ENCODE peak calls at places on chromosomes 16 and 17, in four cellular contexts. E is breast epithelium, V is kidney epithelial cell, P is fibroblast of lung. T is an unnamed sample.

GRCh38 chr16:21713549-21714368 is 50.0 kb downstream of the OTOA start:
- DNase-seq in E (no peak), V (no peak), P (no peak), T (no peak)

GRCh38 chr17:933168-934083 is 46.1 kb downstream of the NXN start:
- DNase-seq in E (peak), V (peak), P (peak), T (peak)

GRCh38 chr16:78720416-78720815 is 621.0 kb downstream of the WWOX start:
- DNase-seq in E (no peak), V (no peak), P (no peak), T (no peak)

GRCh38 chr17:151886-152859 is 14.8 kb downstream of the SCGB1C2 start:
- DNase-seq in E (no peak), V (no peak), P (peak), T (no peak)

GRCh38 chr16:74740795-74741304 is 33.8 kb downstream of the FA2H start:
- DNase-seq in E (peak), V (no peak), P (peak), T (no peak)

GRCh38 chr16:69017036-69017783 is 88.2 kb upstream of the HAS3 start:
- DNase-seq in E (no peak), V (peak), P (peak), T (no peak)

GRCh38 chr16:24013733-24014645 is 178.2 kb downstream of the PRKCB start:
- DNase-seq in E (no peak), V (no peak), P (no peak), T (no peak)

GRCh38 chr17:31558748-31559646 is 167.5 kb downstream of the RAB11FIP4 start:
- DNase-seq in E (peak), V (no peak), P (peak), T (no peak)

GRCh38 chr17:2796164-2797140 is at the start of gene RAP1GAP2:
- DNase-seq in E (peak), V (no peak), P (no peak), T (no peak)

GRCh38 chr17:43946766-43947165 is 4.5 kb upstream of the PPY start:
- DNase-seq in E (no peak), V (no peak), P (no peak), T (no peak)

GRCh38 chr17:7667616-7668406 is 17.1 kb downstream of the ATP1B2 start:
- DNase-seq in E (no peak), V (no peak), P (no peak), T (no peak)

GRCh38 chr17:58184308-58184985 is 8.1 kb upstream of the EPX start:
- DNase-seq in E (no peak), V (peak), P (peak), T (no peak)

GRCh38 chr16:23729503-23730424 is 16.7 kb upstream of the ERN2 start:
- DNase-seq in E (no peak), V (no peak), P (peak), T (no peak)

GRCh38 chr17:58534901-58535421 is 20.5 kb upstream of the MTMR4 start:
- DNase-seq in E (no peak), V (no peak), P (peak), T (no peak)

GRCh38 chr17:64157669-64158180 is 27.8 kb upstream of the ERN1 start:
- DNase-seq in E (no peak), V (no peak), P (no peak), T (no peak)

GRCh38 chr17:7916799-7917198 is 710 bp upstream of the RNF227 start:
- DNase-seq in E (peak), V (no peak), P (peak), T (no peak)

GRCh38 chr17:62110923-62111484 is 45.9 kb upstream of the MED13 start:
- DNase-seq in E (no peak), V (no peak), P (no peak), T (no peak)

GRCh38 chr16:51535591-51535990 is 384.5 kb upstream of the SALL1 start:
- DNase-seq in E (no peak), V (no peak), P (no peak), T (no peak)

GRCh38 chr17:46878055-46878454 is 26.7 kb downstream of the WNT9B start:
- DNase-seq in E (no peak), V (no peak), P (no peak), T (no peak)

GRCh38 chr17:37502009-37502936 is 12.6 kb downstream of the DUSP14 start:
- DNase-seq in E (no peak), V (no peak), P (no peak), T (no peak)

GRCh38 chr17:80747469-80747868 is 202.8 kb downstream of the RPTOR start:
- DNase-seq in E (no peak), V (no peak), P (no peak), T (no peak)

GRCh38 chr17:48439875-48440505 is 10.0 kb upstream of the SKAP1 start:
- DNase-seq in E (no peak), V (no peak), P (no peak), T (peak)

GRCh38 chr16:69909760-69910159 is 41.4 kb upstream of the CLEC18A start:
- DNase-seq in E (no peak), V (no peak), P (no peak), T (no peak)

GRCh38 chr17:74759243-74759801 is 10.9 kb downstream of the NHERF1 start:
- DNase-seq in E (no peak), V (no peak), P (no peak), T (no peak)

GRCh38 chr16:9798952-9799590 is 383.2 kb downstream of the GRIN2A start:
- DNase-seq in E (no peak), V (no peak), P (no peak), T (no peak)

GRCh38 chr16:29312835-29313558 is 93.5 kb downstream of the NPIPB11 start:
- DNase-seq in E (no peak), V (no peak), P (no peak), T (no peak)

GRCh38 chr16:87543436-87544191 is 50.8 kb upstream of the ZCCHC14 start:
- DNase-seq in E (no peak), V (no peak), P (no peak), T (no peak)

GRCh38 chr16:3578121-3578520 is 918 bp upstream of the NLRC3 start:
- DNase-seq in E (no peak), V (no peak), P (no peak), T (no peak)

GRCh38 chr16:57637424-57637823 is 9.0 kb downstream of the ADGRG1 start:
- DNase-seq in E (peak), V (no peak), P (no peak), T (no peak)

DNA sequence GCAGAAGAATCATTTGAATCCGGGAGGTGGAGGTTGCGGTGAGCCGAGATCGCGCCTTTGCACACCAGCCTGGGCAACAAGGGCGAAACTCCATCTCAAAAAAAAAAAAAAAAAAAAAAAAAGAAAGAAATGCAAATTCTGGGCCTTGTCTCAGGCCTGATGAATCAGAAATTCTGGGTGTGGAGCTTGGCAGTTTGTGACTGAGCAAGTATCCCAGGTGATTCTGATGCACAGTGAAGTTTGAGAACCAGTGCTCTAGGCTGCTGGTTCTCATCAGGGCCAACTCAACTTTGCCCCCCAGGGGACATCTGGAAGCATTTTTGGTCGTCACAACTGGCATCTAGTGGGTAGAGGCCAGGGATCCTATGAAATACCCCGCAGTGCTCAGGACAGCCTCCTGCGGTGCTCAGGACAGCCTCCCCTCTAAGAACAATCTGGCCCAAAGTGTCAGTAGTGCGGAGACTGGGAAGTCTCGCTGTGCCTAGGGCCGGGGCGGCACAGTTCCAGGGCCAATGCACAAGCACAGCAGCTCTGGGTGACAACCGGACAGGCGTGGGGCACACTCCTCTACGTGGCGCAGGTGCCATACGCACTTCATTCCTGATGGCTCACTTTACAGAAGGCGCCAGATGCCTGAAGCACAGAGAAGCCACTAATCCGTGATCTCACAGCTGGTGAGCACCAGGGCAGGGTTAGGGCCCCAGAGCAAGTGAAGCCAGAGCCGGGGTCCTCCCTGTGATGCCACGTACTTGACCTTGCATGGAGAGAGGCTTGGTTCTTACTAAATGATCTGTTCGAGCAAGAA is 55.8 kb downstream of the SDK2 start:
- DNase-seq in E (no peak), V (no peak), P (no peak), T (no peak)
- H3K4me3 ChIP-seq in E (no peak), V (no peak), P (no peak), T (no peak)

GRCh38 chr17:82389379-82389778 is 17.8 kb downstream of the UTS2R start:
- DNase-seq in E (no peak), V (no peak), P (no peak), T (no peak)

GRCh38 chr17:82388922-82389283 is 17.3 kb downstream of the UTS2R start:
- DNase-seq in E (no peak), V (no peak), P (no peak), T (no peak)

GRCh38 chr17:82386881-82387498 is 15.4 kb downstream of the UTS2R start:
- DNase-seq in E (no peak), V (no peak), P (no peak), T (no peak)

GRCh38 chr17:82387577-82388106 is 16.1 kb downstream of the UTS2R start:
- DNase-seq in E (no peak), V (no peak), P (no peak), T (no peak)

GRCh38 chr17:82388223-82388921 is 16.8 kb downstream of the UTS2R start:
- DNase-seq in E (no peak), V (no peak), P (no peak), T (no peak)
- TF ChIP-seq CTCF in E (no peak), V (no peak), P (no peak), T (no peak)

DNA sequence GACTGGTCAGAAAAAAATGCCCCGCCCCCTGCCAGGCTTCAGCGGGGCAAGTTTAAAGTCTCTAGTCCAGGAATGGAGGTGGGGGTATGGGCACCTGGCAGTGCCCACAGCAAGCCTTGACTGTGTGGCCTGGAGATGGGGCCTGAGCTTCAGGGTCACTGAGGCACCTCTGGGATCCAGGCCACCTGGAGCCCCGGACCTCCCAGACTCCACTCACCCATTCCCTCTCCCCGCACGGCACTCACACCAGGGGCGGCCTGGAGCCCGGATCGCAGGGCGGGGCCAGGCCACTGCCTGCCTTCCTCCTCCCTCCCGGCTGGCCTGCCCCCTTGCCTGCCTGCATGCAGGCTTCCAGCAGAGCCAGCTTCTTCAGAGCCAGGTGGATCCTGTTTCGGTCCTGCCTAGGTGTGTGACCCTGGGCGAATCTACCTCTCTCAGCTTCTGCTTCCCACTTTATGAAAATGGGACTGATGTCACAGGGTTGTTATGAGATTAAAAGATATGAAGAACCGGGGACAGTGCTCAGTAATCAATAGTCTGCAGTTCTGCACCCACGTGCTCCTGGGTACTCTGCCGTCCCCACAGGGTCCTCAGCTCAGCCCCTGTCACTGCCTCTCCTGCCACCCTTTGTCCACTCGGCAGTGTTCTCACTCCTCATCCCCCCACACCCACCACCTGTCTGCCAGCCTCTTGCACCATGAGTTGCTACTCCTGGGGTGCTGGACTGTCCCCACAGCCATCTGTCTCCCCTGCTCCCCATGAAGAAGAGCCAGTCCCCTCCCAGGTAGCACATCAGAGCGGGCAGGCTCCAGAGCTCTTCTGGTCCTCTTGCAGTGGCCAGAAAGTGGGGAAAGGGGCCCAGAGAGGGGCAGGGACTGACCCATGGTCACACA is 1.2 kb upstream of the TCAP start:
- DNase-seq in E (no peak), V (no peak), P (no peak), T (no peak)
- H3K4me3 ChIP-seq in E (no peak), V (no peak), P (no peak), T (no peak)

GRCh38 chr16:85717393-85718152 is 28.8 kb upstream of the GINS2 start:
- DNase-seq in E (peak), V (peak), P (peak), T (no peak)
- TF ChIP-seq CTCF in E (peak), V (peak), P (peak), T (peak)

GRCh38 chr17:9937164-9937835 is 32.2 kb upstream of the RCVRN start:
- DNase-seq in E (no peak), V (no peak), P (peak), T (no peak)

GRCh38 chr17:9936075-9936474 is 31.0 kb upstream of the RCVRN start:
- DNase-seq in E (no peak), V (no peak), P (no peak), T (no peak)

GRCh38 chr17:9932481-9932880 is 27.4 kb upstream of the RCVRN start:
- DNase-seq in E (no peak), V (no peak), P (peak), T (no peak)

GRCh38 chr17:9935408-9935807 is 30.3 kb upstream of the RCVRN start:
- DNase-seq in E (peak), V (no peak), P (no peak), T (no peak)

DNA sequence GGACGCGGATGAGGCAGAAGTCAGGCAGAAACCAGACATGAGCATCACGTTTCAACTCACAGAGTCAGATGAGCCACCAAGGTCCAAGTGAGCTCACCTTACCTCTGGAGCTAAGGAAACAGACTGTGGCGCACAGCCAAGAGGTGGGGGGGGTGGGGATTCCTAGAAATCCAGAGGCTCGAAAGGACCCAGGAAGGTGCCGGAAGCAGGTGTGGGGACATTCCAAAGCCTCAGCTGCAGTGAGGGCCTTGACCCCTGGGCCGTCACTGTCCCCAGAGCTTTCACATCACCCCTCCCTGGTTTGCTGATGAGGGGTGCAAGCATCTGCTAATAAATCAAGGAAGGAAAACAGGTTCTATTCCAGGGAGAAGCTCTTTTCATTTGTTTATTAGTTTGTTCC is 29.3 kb upstream of the RCVRN start:
- DNase-seq in E (no peak), V (no peak), P (no peak), T (no peak)
- H3K4me3 ChIP-seq in E (no peak), V (no peak), P (no peak), T (no peak)

GRCh38 chr16:1150511-1150982 is 2.4 kb upstream of the CACNA1H start:
- DNase-seq in E (no peak), V (no peak), P (peak), T (no peak)
- TF ChIP-seq CTCF in E (no peak), V (no peak), P (no peak), T (no peak)

GRCh38 chr17:79495665-79496064 is 115.2 kb downstream of the RBFOX3 start:
- DNase-seq in E (no peak), V (no peak), P (no peak), T (no peak)

GRCh38 chr17:79500738-79501533 is 109.9 kb downstream of the RBFOX3 start:
- DNase-seq in E (no peak), V (no peak), P (no peak), T (no peak)

GRCh38 chr17:79496422-79497005 is 114.3 kb downstream of the RBFOX3 start:
- DNase-seq in E (no peak), V (no peak), P (no peak), T (no peak)

GRCh38 chr17:79498854-79499253 is 112.0 kb downstream of the RBFOX3 start:
- DNase-seq in E (no peak), V (no peak), P (no peak), T (no peak)

DNA sequence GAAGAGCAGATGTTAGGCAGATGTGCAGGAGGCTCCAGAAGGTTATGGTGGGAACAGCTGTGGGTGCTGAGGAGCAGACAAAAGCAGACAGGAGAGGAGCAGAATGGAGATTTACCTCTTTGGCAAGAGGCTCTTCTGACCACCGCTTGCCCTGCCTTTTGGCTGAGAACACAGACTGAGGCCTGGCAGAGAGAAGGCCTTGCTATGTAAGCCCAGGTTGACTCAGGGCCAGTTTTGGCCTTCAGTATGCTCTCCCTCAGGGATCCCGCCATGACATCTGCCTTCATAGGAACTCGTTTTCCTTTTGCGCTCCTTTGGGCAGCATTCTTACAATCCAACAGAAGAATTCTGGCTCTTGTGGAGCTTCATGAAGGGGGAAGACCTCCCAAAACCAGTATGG is 112.9 kb downstream of the RBFOX3 start:
- DNase-seq in E (no peak), V (no peak), P (no peak), T (no peak)
- H3K4me3 ChIP-seq in E (no peak), V (no peak), P (no peak), T (no peak)

DNA sequence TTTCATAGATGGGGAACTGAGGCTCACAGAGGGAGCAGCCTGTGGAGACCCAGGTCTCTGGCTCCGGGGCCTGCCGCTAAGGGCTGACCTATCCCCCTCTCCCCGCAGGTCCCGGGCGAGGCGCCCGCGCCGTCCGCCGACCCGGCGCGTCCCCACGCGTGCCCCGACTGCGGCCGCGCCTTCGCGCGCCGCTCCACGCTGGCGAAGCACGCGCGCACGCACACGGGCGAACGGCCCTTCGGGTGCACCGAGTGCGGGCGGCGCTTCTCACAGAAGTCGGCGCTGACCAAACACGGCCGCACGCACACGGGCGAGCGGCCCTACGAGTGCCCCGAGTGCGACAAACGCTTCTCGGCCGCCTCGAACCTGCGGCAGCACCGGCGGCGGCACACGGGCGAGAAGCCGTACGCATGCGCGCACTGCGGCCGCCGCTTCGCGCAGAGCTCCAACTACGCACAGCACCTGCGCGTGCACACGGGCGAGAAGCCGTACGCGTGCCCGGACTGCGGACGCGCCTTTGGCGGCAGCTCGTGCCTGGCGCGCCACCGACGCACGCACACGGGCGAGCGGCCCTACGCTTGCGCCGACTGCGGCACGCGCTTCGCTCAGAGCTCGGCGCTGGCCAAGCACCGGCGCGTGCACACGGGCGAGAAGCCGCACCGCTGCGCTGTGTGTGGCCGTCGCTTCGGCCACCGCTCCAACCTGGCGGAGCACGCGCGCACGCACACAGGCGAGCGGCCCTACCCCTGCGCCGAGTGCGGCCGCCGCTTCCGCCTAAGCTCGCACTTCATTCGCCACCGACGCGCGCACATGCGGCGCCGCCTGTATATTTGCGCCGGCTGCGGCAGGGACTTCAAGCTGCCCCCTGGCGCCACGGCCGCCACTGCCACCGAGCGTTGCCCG is 10.3 kb downstream of the ZNF771 start:
- DNase-seq in E (peak), V (peak), P (peak), T (peak)
- TF ChIP-seq CTCF in E (no peak), V (peak), P (no peak), T (no peak)